ENCODE peak calls at places on chromosomes 16 and 17, in five cellular contexts. One of them, this sample, is unnamed.

GRCh38 chr17:67575325-67575724 is 142.4 kb upstream of the NOL11 start:
- DNase-seq in mesendoderm: no peak
- DNase-seq in H9: no peak
- DNase-seq in IMR-90: no peak
- DNase-seq in trophoblast cell: no peak
- DNase-seq in this sample: no peak

GRCh38 chr16:50719401-50720337 is 22.2 kb upstream of the CYLD start:
- DNase-seq in IMR-90: no peak
- DNase-seq in trophoblast cell: peak; percentile 42
- DNase-seq in H9: peak; percentile 54
- DNase-seq in mesendoderm: peak; percentile 70
- DNase-seq in this sample: no peak

GRCh38 chr17:67043283-67043682 is 1.1 kb upstream of the CACNG1 start:
- DNase-seq in trophoblast cell: no peak
- DNase-seq in mesendoderm: no peak
- DNase-seq in H9: no peak
- DNase-seq in IMR-90: no peak
- DNase-seq in this sample: no peak

GRCh38 chr17:19317359-19318095 is 45.0 kb downstream of the B9D1 start:
- DNase-seq in mesendoderm: peak; percentile 98
- DNase-seq in trophoblast cell: peak; percentile 76
- DNase-seq in IMR-90: peak; percentile 80
- DNase-seq in H9: peak; percentile 99
- DNase-seq in this sample: peak; percentile 75

GRCh38 chr16:4081577-4082021 is 34.6 kb downstream of the ADCY9 start:
- DNase-seq in trophoblast cell: no peak
- DNase-seq in mesendoderm: no peak
- DNase-seq in H9: no peak
- DNase-seq in IMR-90: peak; percentile 49
- DNase-seq in this sample: no peak

GRCh38 chr17:35244345-35245195 is 1.7 kb downstream of the SLFN5 start:
- DNase-seq in H9: peak; percentile 39
- DNase-seq in mesendoderm: peak; percentile 96
- DNase-seq in IMR-90: peak; percentile 81
- DNase-seq in trophoblast cell: peak; percentile 92
- DNase-seq in this sample: peak; percentile 73

GRCh38 chr17:59844884-59845594 is 47.7 kb downstream of the TUBD1 start:
- DNase-seq in mesendoderm: no peak
- DNase-seq in IMR-90: peak; percentile 70
- DNase-seq in trophoblast cell: no peak
- DNase-seq in H9: no peak
- DNase-seq in this sample: peak; percentile 68

GRCh38 chr16:50047864-50048263 is 17.9 kb upstream of the HEATR3 start:
- DNase-seq in IMR-90: no peak
- DNase-seq in mesendoderm: no peak
- DNase-seq in trophoblast cell: no peak
- DNase-seq in H9: no peak
- DNase-seq in this sample: no peak

GRCh38 chr16:56547120-56547948 is 17.5 kb upstream of the MT4 start:
- DNase-seq in H9: peak; percentile 77
- DNase-seq in mesendoderm: peak; percentile 37
- DNase-seq in trophoblast cell: no peak
- DNase-seq in IMR-90: peak; percentile 85
- DNase-seq in this sample: peak; percentile 80

GRCh38 chr16:21598676-21599157 is 660 bp upstream of the METTL9 start:
- DNase-seq in IMR-90: no peak
- DNase-seq in H9: no peak
- DNase-seq in trophoblast cell: no peak
- DNase-seq in mesendoderm: peak; percentile 23
- DNase-seq in this sample: no peak

GRCh38 chr17:15951368-15952047 is 6.6 kb downstream of the ADORA2B start:
- DNase-seq in trophoblast cell: no peak
- DNase-seq in mesendoderm: no peak
- DNase-seq in IMR-90: no peak
- DNase-seq in H9: no peak
- DNase-seq in this sample: no peak

GRCh38 chr16:90019543-90020259 is 445 bp upstream of the DBNDD1 start:
- DNase-seq in H9: peak; percentile 70
- DNase-seq in IMR-90: peak; percentile 89
- DNase-seq in mesendoderm: peak; percentile 75
- DNase-seq in trophoblast cell: no peak
- DNase-seq in this sample: peak; percentile 81

GRCh38 chr17:2595200-2595599 is 1.7 kb downstream of the PAFAH1B1 start:
- DNase-seq in IMR-90: no peak
- DNase-seq in mesendoderm: no peak
- DNase-seq in H9: no peak
- DNase-seq in trophoblast cell: no peak
- DNase-seq in this sample: peak; percentile 22

GRCh38 chr17:76641501-76641900 is 2.1 kb downstream of the ST6GALNAC1 start:
- DNase-seq in trophoblast cell: peak; percentile 88
- DNase-seq in H9: no peak
- DNase-seq in mesendoderm: peak; percentile 70
- DNase-seq in IMR-90: no peak
- DNase-seq in this sample: no peak

GRCh38 chr16:47213761-47214440 is 70.2 kb upstream of the NETO2 start:
- DNase-seq in mesendoderm: no peak
- DNase-seq in H9: no peak
- DNase-seq in IMR-90: peak; percentile 12
- DNase-seq in trophoblast cell: no peak
- DNase-seq in this sample: peak; percentile 42

GRCh38 chr16:67277294-67277998 is 1.9 kb upstream of the PLEKHG4 start:
- DNase-seq in IMR-90: peak; percentile 100
- DNase-seq in mesendoderm: peak; percentile 33
- DNase-seq in H9: no peak
- DNase-seq in trophoblast cell: no peak
- DNase-seq in this sample: peak; percentile 99

GRCh38 chr16:30762991-30763725 is 1.0 kb downstream of the RNF40 start:
- DNase-seq in IMR-90: no peak
- DNase-seq in trophoblast cell: no peak
- DNase-seq in mesendoderm: no peak
- DNase-seq in H9: no peak
- DNase-seq in this sample: no peak

GRCh38 chr17:6752068-6752909 is 3.6 kb upstream of the XAF1 start:
- DNase-seq in IMR-90: peak; percentile 99
- DNase-seq in H9: no peak
- DNase-seq in trophoblast cell: peak; percentile 6
- DNase-seq in mesendoderm: peak; percentile 36
- DNase-seq in this sample: peak; percentile 100

GRCh38 chr17:41008811-41009210 is at the start of gene KRTAP3-1:
- DNase-seq in IMR-90: no peak
- DNase-seq in mesendoderm: no peak
- DNase-seq in H9: peak; percentile 48
- DNase-seq in trophoblast cell: no peak
- DNase-seq in this sample: no peak

GRCh38 chr17:74052993-74053744 is 150.3 kb upstream of the RPL38 start:
- DNase-seq in mesendoderm: no peak
- DNase-seq in IMR-90: no peak
- DNase-seq in H9: peak; percentile 57
- DNase-seq in trophoblast cell: no peak
- DNase-seq in this sample: no peak

GRCh38 chr17:45043268-45043681 is 8.2 kb downstream of the DCAKD start:
- DNase-seq in IMR-90: no peak
- DNase-seq in mesendoderm: no peak
- DNase-seq in H9: no peak
- DNase-seq in trophoblast cell: no peak
- DNase-seq in this sample: no peak

GRCh38 chr17:45896803-45897693 is 2.7 kb downstream of the MAPT start:
- DNase-seq in H9: peak; percentile 73
- DNase-seq in IMR-90: no peak
- DNase-seq in trophoblast cell: no peak
- DNase-seq in mesendoderm: peak; percentile 34
- DNase-seq in this sample: peak; percentile 29

GRCh38 chr17:80732268-80732667 is 187.6 kb downstream of the RPTOR start:
- DNase-seq in IMR-90: peak; percentile 74
- DNase-seq in mesendoderm: peak; percentile 37
- DNase-seq in trophoblast cell: no peak
- DNase-seq in H9: no peak
- DNase-seq in this sample: no peak

GRCh38 chr17:79617304-79617703 is 6.5 kb upstream of the RBFOX3 start:
- DNase-seq in H9: peak; percentile 24
- DNase-seq in trophoblast cell: no peak
- DNase-seq in IMR-90: no peak
- DNase-seq in mesendoderm: no peak
- DNase-seq in this sample: no peak

GRCh38 chr16:80691111-80691761 is 113.2 kb downstream of the CDYL2 start:
- DNase-seq in H9: no peak
- DNase-seq in trophoblast cell: no peak
- DNase-seq in IMR-90: peak; percentile 21
- DNase-seq in mesendoderm: no peak
- DNase-seq in this sample: no peak

GRCh38 chr16:80694950-80695471 is 109.4 kb downstream of the CDYL2 start:
- DNase-seq in trophoblast cell: no peak
- DNase-seq in mesendoderm: no peak
- DNase-seq in H9: no peak
- DNase-seq in IMR-90: no peak
- DNase-seq in this sample: no peak

GRCh38 chr16:80689487-80689886 is 114.9 kb downstream of the CDYL2 start:
- DNase-seq in IMR-90: no peak
- DNase-seq in mesendoderm: no peak
- DNase-seq in trophoblast cell: no peak
- DNase-seq in H9: no peak
- DNase-seq in this sample: no peak

GRCh38 chr16:80693553-80693952 is 110.8 kb downstream of the CDYL2 start:
- DNase-seq in mesendoderm: no peak
- DNase-seq in IMR-90: peak; percentile 1
- DNase-seq in H9: no peak
- DNase-seq in trophoblast cell: no peak
- DNase-seq in this sample: no peak

GRCh38 chr16:80692270-80692669 is 112.1 kb downstream of the CDYL2 start:
- DNase-seq in H9: no peak
- DNase-seq in IMR-90: no peak
- DNase-seq in trophoblast cell: no peak
- DNase-seq in mesendoderm: no peak
- DNase-seq in this sample: no peak
- H3K4ac ChIP-seq in H9: no peak overlapping the region
- H3K4ac ChIP-seq in IMR-90: no peak overlapping the region
- H3K4ac ChIP-seq in trophoblast cell: no peak overlapping the region
- H3K4ac ChIP-seq in mesendoderm: no peak overlapping the region
- H3K4ac ChIP-seq in this sample: no peak overlapping the region

GRCh38 chr16:64705443-64705842 is 416.4 kb downstream of the CDH11 start:
- DNase-seq in mesendoderm: no peak
- DNase-seq in H9: no peak
- DNase-seq in trophoblast cell: no peak
- DNase-seq in IMR-90: peak; percentile 3
- DNase-seq in this sample: peak; percentile 66
- H3K4me2 ChIP-seq in mesendoderm: no peak overlapping the region
- H3K4me2 ChIP-seq in H9: no peak overlapping the region
- H3K4me2 ChIP-seq in trophoblast cell: no peak overlapping the region
- H3K4me2 ChIP-seq in IMR-90: no peak overlapping the region
- H3K4me2 ChIP-seq in this sample: no peak overlapping the region

DNA sequence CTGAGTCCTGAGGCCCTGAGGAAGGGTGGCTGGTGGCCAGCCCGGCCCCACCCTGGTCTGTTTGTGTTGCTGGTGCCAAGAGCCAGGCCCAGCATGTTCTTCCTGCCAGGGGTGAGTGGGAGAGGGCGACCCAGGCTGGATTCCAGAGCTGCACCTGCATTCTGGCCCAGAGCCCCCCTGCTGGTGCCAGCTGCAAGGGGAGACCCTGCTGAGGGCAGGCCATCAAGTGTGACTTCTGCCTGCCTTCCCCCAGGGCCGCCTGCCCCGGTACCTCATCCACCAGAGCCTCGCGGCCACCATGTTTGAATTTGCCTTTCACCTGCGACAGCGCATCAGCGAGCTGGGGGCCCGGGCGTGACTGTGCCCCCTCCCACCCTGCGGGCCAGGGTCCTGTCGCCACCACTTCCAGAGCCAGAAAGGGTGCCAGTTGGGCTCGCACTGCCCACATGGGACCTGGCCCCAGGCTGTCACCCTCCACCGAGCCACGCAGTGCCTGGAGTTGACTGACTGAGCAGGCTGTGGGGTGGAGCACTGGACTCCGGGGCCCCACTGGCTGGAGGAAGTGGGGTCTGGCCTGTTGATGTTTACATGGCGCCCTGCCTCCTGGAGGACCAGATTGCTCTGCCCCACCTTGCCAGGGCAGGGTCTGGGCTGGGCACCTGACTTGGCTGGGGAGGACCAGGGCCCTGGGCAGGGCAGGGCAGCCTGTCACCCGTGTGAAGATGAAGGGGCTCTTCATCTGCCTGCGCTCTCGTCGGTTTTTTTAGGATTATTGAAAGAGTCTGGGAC is 2.4 kb upstream of the TCAP start:
- DNase-seq in IMR-90: no peak
- DNase-seq in trophoblast cell: no peak
- DNase-seq in mesendoderm: no peak
- DNase-seq in H9: peak; percentile 72
- DNase-seq in this sample: no peak
- H3K4ac ChIP-seq in IMR-90: no peak overlapping the region
- H3K4ac ChIP-seq in trophoblast cell: no peak overlapping the region
- H3K4ac ChIP-seq in mesendoderm: no peak overlapping the region
- H3K4ac ChIP-seq in H9: no peak overlapping the region
- H3K4ac ChIP-seq in this sample: no peak overlapping the region

GRCh38 chr17:907725-908124 is 71.9 kb downstream of the NXN start:
- DNase-seq in trophoblast cell: no peak
- DNase-seq in mesendoderm: no peak
- DNase-seq in IMR-90: no peak
- DNase-seq in H9: no peak
- DNase-seq in this sample: no peak

GRCh38 chr17:913207-913606 is 66.4 kb downstream of the NXN start:
- DNase-seq in IMR-90: no peak
- DNase-seq in mesendoderm: no peak
- DNase-seq in H9: no peak
- DNase-seq in trophoblast cell: no peak
- DNase-seq in this sample: no peak

GRCh38 chr17:910503-911194 is 68.9 kb downstream of the NXN start:
- DNase-seq in trophoblast cell: no peak
- DNase-seq in mesendoderm: no peak
- DNase-seq in H9: no peak
- DNase-seq in IMR-90: no peak
- DNase-seq in this sample: no peak

GRCh38 chr17:915416-916201 is 64.0 kb downstream of the NXN start:
- DNase-seq in IMR-90: no peak
- DNase-seq in trophoblast cell: no peak
- DNase-seq in H9: no peak
- DNase-seq in mesendoderm: no peak
- DNase-seq in this sample: no peak

DNA sequence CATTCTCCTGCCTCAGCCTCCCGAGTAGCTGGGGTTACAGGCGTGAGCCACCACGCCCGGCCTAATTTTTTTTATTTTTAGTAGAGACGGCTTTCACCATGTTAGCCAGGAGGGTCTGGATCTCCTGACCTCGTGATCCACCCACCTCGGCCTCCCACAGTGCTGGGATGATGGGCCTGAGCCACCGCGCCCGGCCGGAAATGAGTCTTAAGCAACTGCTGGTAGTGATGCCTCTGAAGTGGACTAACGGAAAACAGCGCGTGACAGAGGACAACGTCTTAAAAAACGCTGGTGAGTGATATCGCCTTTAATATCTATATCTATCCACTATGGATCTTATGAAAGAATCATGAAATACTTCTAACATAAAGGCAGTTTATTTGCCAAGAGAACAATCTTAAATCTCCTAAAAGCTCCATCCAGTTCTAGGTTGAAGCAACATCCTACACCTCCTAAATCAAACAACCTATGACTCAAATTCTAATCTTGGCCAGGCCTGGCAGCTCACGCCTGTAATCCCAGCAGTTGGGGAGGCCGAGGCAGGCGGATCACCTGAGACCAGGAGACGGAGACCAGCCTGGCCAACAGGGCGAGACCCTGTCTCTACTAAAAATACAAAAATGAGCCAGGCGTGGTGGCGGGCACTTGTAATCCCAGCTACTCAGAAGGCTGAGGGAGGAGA is 69.8 kb downstream of the NXN start:
- DNase-seq in mesendoderm: no peak
- DNase-seq in IMR-90: no peak
- DNase-seq in H9: no peak
- DNase-seq in trophoblast cell: no peak
- DNase-seq in this sample: peak; percentile 60
- H3K4me2 ChIP-seq in mesendoderm: no peak overlapping the region
- H3K4me2 ChIP-seq in IMR-90: no peak overlapping the region
- H3K4me2 ChIP-seq in H9: no peak overlapping the region
- H3K4me2 ChIP-seq in trophoblast cell: no peak overlapping the region
- H3K4me2 ChIP-seq in this sample: no peak overlapping the region

This sample was measured in mesenchymal stem cell.